ENCODE peak calls at places on chromosomes 16 and 17, in nine cellular contexts. F is thoracic aorta; L is HTR-8/SVneo; Z is PC-9; T is activated effector memory CD4-positive, alpha-beta T cell treated with anti-CD3 and anti-CD28 coated beads, Interleukin-2, amount 50 U/mL, for 16 hours; G is lower leg skin; C is Kasumi-1; E is globus pallidus; A is substantia nigra. R is an unnamed sample.
A peak's percentile ranks its signal among the peaks of the same experiment; 100 is the strongest.

GRCh38 chr17:79276824-79277223 is 202.2 kb downstream of the ENGASE start:
- DNase-seq in F (no peak), T (no peak), A (no peak), C (no peak), E (no peak), Z (no peak), L (no peak), G (no peak), R (no peak)

GRCh38 chr17:48174833-48175232 is 67.3 kb downstream of the SNX11 start:
- DNase-seq in C (no peak), F (no peak), A (no peak), T (no peak), L (no peak), E (no peak), Z (no peak), G (no peak), R (no peak)

GRCh38 chr17:44767493-44767892 is 8.7 kb downstream of the ADAM11 start:
- DNase-seq in G (no peak), E (no peak), C (no peak), F (no peak), L (no peak), Z (no peak), T (no peak), A (no peak), R (no peak)

GRCh38 chr16:70568601-70569217 is 45.1 kb downstream of the SF3B3 start:
- DNase-seq in F (no peak), A (no peak), Z (peak; percentile 99), E (no peak), C (no peak), T (no peak), L (no peak), G (no peak), R (no peak)

GRCh38 chr16:53147500-53148065 is 92.8 kb downstream of the CHD9 start:
- DNase-seq in G (no peak), F (no peak), L (no peak), T (no peak), A (no peak), Z (no peak), C (no peak), E (no peak), R (no peak)

GRCh38 chr16:89593841-89594240 is 18.3 kb downstream of the CPNE7 start:
- DNase-seq in F (no peak), E (no peak), L (no peak), T (peak; percentile 80), Z (no peak), C (no peak), G (no peak), A (no peak), R (no peak)

GRCh38 chr16:50025544-50025931 is 513 bp downstream of the CNEP1R1 start:
- DNase-seq in C (peak; percentile 25), F (no peak), E (no peak), A (no peak), Z (no peak), L (peak; percentile 15), T (peak; percentile 74), G (peak; percentile 16), R (no peak)

GRCh38 chr16:19114359-19115147 is 789 bp downstream of the ITPRIPL2 start:
- DNase-seq in T (no peak), F (no peak), E (no peak), L (no peak), C (peak; percentile 4), G (peak; percentile 65), A (no peak), Z (peak; percentile 55), R (peak; percentile 52)

GRCh38 chr17:1693339-1693738 is 8.7 kb upstream of the PRPF8 start:
- DNase-seq in C (no peak), G (no peak), L (no peak), E (no peak), A (no peak), Z (peak; percentile 36), F (no peak), T (no peak), R (no peak)

GRCh38 chr16:57503366-57503765 is 17.1 kb upstream of the DOK4 start:
- DNase-seq in Z (no peak), E (no peak), T (no peak), G (no peak), A (no peak), F (no peak), L (no peak), C (no peak), R (no peak)

GRCh38 chr17:74433421-74434121 is 1.7 kb downstream of the GPRC5C start:
- DNase-seq in L (no peak), A (no peak), F (no peak), C (no peak), G (no peak), T (no peak), E (no peak), Z (no peak), R (no peak)

GRCh38 chr16:81921873-81922584 is 89.2 kb downstream of the SDR42E1 start:
- DNase-seq in L (no peak), G (no peak), T (no peak), A (no peak), F (no peak), Z (no peak), E (no peak), C (no peak), R (no peak)

GRCh38 chr16:8850279-8850885 is 18.4 kb downstream of the CARHSP1 start:
- DNase-seq in E (no peak), C (peak; percentile 59), A (no peak), G (no peak), F (no peak), Z (no peak), L (no peak), T (peak; percentile 56), R (no peak)

GRCh38 chr16:21336231-21336630 is 58.1 kb upstream of the CRYM start:
- DNase-seq in L (no peak), F (no peak), G (no peak), A (no peak), E (no peak), T (no peak), Z (no peak), C (no peak), R (no peak)

GRCh38 chr16:50152807-50153647 is at the start of gene TENT4B:
- DNase-seq in T (peak; percentile 95), A (peak; percentile 87), G (peak; percentile 78), F (peak; percentile 31), E (peak; percentile 87), C (peak; percentile 61), Z (peak; percentile 56), L (peak; percentile 83), R (peak; percentile 77)

GRCh38 chr17:72134560-72135399 is 14.0 kb downstream of the SOX9 start:
- DNase-seq in E (no peak), C (no peak), T (no peak), G (no peak), A (no peak), F (no peak), L (no peak), Z (peak; percentile 59), R (no peak)

GRCh38 chr17:4947411-4948165 is 742 bp downstream of the PFN1 start:
- DNase-seq in T (peak; percentile 90), F (no peak), A (peak; percentile 45), C (no peak), Z (no peak), G (peak; percentile 35), E (no peak), L (no peak), R (peak; percentile 63)

GRCh38 chr17:72025113-72025512 is 95.7 kb upstream of the SOX9 start:
- DNase-seq in C (no peak), E (no peak), L (no peak), A (no peak), Z (no peak), G (no peak), T (no peak), F (no peak), R (no peak)

GRCh38 chr17:42421479-42422332 is 1.4 kb downstream of the CAVIN1 start:
- DNase-seq in G (no peak), T (no peak), A (no peak), Z (no peak), L (peak; percentile 77), E (no peak), C (no peak), F (no peak), R (no peak)

GRCh38 chr16:27965801-27966200 is 97.7 kb downstream of the GSG1L start:
- DNase-seq in A (no peak), G (no peak), Z (no peak), C (no peak), L (no peak), E (no peak), T (no peak), F (no peak), R (no peak)

R was measured in foreskin melanocyte.